ENCODE peak calls at places on chromosomes 13 and 19, in eight cellular contexts. H is nephron progenitor cell; P is stimulated activated CD4-positive, alpha-beta T cell treated with anti-CD3 and anti-CD28 coated beads, Interleukin-12 subunit alpha, Interleukin-12 subunit beta, amount 100 ng/mL, for 24 hours; A is NCI-H2081; I is EH; L is T-helper 2 cell treated with Interferon-gamma antibody and Interleukin-4, amounts not matched to agents 5 μg/mL and 100 μg/mL, for 36 hours; V is aorta; O is LoVo. G is an unnamed sample.

GRCh38 chr13:51914137-51914493 is 52.3 kb downstream of the CCDC70 start:
- DNase-seq in H (no peak), P (no peak), A (no peak), I (no peak), L (no peak), V (no peak), O (no peak), G (no peak)

GRCh38 chr19:55600336-55601028 is 394 bp downstream of the ZNF524 start:
- DNase-seq in H (no peak), P (no peak), A (peak), I (peak), L (no peak), V (peak), O (no peak), G (peak)

GRCh38 chr13:64930636-64931035 is 2299.5 kb downstream of the PCDH9 start:
- DNase-seq in H (no peak), P (no peak), A (no peak), I (no peak), L (no peak), V (no peak), O (no peak), G (no peak)

GRCh38 chr13:76939215-76939614 is 9.1 kb upstream of the ACOD1 start:
- DNase-seq in H (no peak), P (no peak), A (no peak), I (peak), L (no peak), V (no peak), O (no peak), G (peak)

GRCh38 chr13:23657056-23657455 is 86.8 kb downstream of the TNFRSF19 start:
- DNase-seq in H (no peak), P (no peak), A (peak), I (no peak), L (no peak), V (no peak), O (no peak), G (no peak)

GRCh38 chr13:113638173-113638746 is 19.7 kb downstream of the ATP4B start:
- DNase-seq in H (no peak), P (no peak), A (no peak), I (no peak), L (no peak), V (peak), O (no peak), G (no peak)

GRCh38 chr13:24865158-24865557 is 101.2 kb downstream of the RNF17 start:
- DNase-seq in H (no peak), P (no peak), A (no peak), I (peak), L (no peak), V (no peak), O (no peak), G (peak)

GRCh38 chr13:50187352-50188029 is 172.2 kb downstream of the KCNRG start:
- DNase-seq in H (no peak), P (no peak), A (no peak), I (no peak), L (no peak), V (no peak), O (no peak), G (no peak)

GRCh38 chr13:27043013-27043412 is 128.6 kb downstream of the USP12 start:
- DNase-seq in H (no peak), P (no peak), A (no peak), I (peak), L (no peak), V (no peak), O (peak), G (peak)

GRCh38 chr13:75165543-75166230 is 316.3 kb downstream of the TBC1D4 start:
- DNase-seq in H (no peak), P (no peak), A (no peak), I (no peak), L (no peak), V (no peak), O (no peak), G (no peak)

GRCh38 chr13:51623473-51623872 is 39.2 kb downstream of the WDFY2 start:
- DNase-seq in H (no peak), P (no peak), A (no peak), I (peak), L (no peak), V (no peak), O (no peak), G (peak)

GRCh38 chr19:16899566-16900075 is 10.8 kb downstream of the F2RL3 start:
- DNase-seq in H (peak), P (no peak), A (no peak), I (peak), L (peak), V (no peak), O (peak), G (peak)

GRCh38 chr19:38869836-38870607 is 8.1 kb downstream of the RINL start:
- DNase-seq in H (peak), P (peak), A (peak), I (peak), L (peak), V (peak), O (no peak), G (peak)

GRCh38 chr19:6738726-6739389 is 622 bp upstream of the TRIP10 start:
- DNase-seq in H (peak), P (no peak), A (no peak), I (no peak), L (no peak), V (no peak), O (no peak), G (peak)

GRCh38 chr13:46100191-46100877 is 4.5 kb downstream of the CPB2 start:
- DNase-seq in H (no peak), P (no peak), A (no peak), I (no peak), L (no peak), V (no peak), O (no peak), G (no peak)

GRCh38 chr13:94716016-94716415 is 3.7 kb upstream of the SOX21 start:
- DNase-seq in H (no peak), P (no peak), A (peak), I (no peak), L (no peak), V (no peak), O (no peak), G (no peak)

GRCh38 chr13:41505209-41505835 is 48.0 kb downstream of the RGCC start:
- DNase-seq in H (no peak), P (no peak), A (no peak), I (peak), L (no peak), V (no peak), O (no peak), G (peak)

GRCh38 chr13:43348397-43348796 is 325.0 kb downstream of the DNAJC15 start:
- DNase-seq in H (no peak), P (no peak), A (no peak), I (no peak), L (no peak), V (no peak), O (no peak), G (peak)

GRCh38 chr13:47794963-47795362 is 206.1 kb downstream of the SUCLA2 start:
- DNase-seq in H (no peak), P (no peak), A (no peak), I (peak), L (no peak), V (no peak), O (no peak), G (peak)

GRCh38 chr19:6164906-6165531 is 29.6 kb downstream of the ACSBG2 start:
- DNase-seq in H (no peak), P (no peak), A (no peak), I (no peak), L (no peak), V (no peak), O (no peak), G (peak)

GRCh38 chr13:93730780-93731179 is 504.2 kb downstream of the GPC6 start:
- DNase-seq in H (no peak), P (no peak), A (no peak), I (no peak), L (no peak), V (no peak), O (no peak), G (no peak)

GRCh38 chr13:67231481-67231940 is 1.4 kb upstream of the PCDH9 start:
- DNase-seq in H (no peak), P (no peak), A (no peak), I (no peak), L (no peak), V (no peak), O (no peak), G (peak)

GRCh38 chr13:27954406-27954851 is 14.7 kb downstream of the CDX2 start:
- DNase-seq in H (peak), P (no peak), A (no peak), I (peak), L (no peak), V (no peak), O (no peak), G (peak)

GRCh38 chr19:32870981-32871451 is 1.4 kb upstream of the SLC7A9 start:
- DNase-seq in H (no peak), P (no peak), A (no peak), I (no peak), L (no peak), V (no peak), O (no peak), G (no peak)

GRCh38 chr19:48169585-48169973 is 565 bp downstream of the LIG1 start:
- DNase-seq in H (peak), P (peak), A (peak), I (peak), L (peak), V (peak), O (peak), G (peak)

GRCh38 chr13:67341406-67341805 is 111.3 kb upstream of the PCDH9 start:
- DNase-seq in H (no peak), P (no peak), A (no peak), I (no peak), L (no peak), V (no peak), O (no peak), G (peak)

GRCh38 chr13:91817250-91817649 is 418.8 kb downstream of the GPC5 start:
- DNase-seq in H (no peak), P (no peak), A (no peak), I (no peak), L (no peak), V (no peak), O (no peak), G (peak)